ENCODE peak calls at places on chromosomes 12 and 14, in four cellular contexts. L is HepG2, G is K562, W is SK-N-SH. R is an unnamed sample.

GRCh38 chr12:124548854-124549378 is 18.5 kb downstream of the NCOR2 start:
- DNase-seq in L (no peak), G (no peak), W (peak), R (no peak)

GRCh38 chr14:38578278-38578681 is 322.4 kb upstream of the CLEC14A start:
- DNase-seq in L (no peak), G (no peak), W (no peak), R (no peak)

GRCh38 chr12:68279227-68280054 is 26.0 kb upstream of the IL22 start:
- DNase-seq in L (peak), G (no peak), W (peak), R (no peak)

GRCh38 chr12:80936353-80936641 is 1.4 kb downstream of the LIN7A start:
- DNase-seq in L (no peak), G (no peak), W (no peak), R (no peak)

GRCh38 chr14:75323571-75323970 is 44.9 kb downstream of the FOS start:
- DNase-seq in L (no peak), G (no peak), W (no peak), R (no peak)

GRCh38 chr14:92263681-92264080 is 59.3 kb upstream of the SLC24A4 start:
- DNase-seq in L (no peak), G (no peak), W (no peak), R (no peak)

GRCh38 chr14:58193542-58193941 is 6.4 kb upstream of the ACTR10 start:
- DNase-seq in L (no peak), G (no peak), W (no peak), R (no peak)

GRCh38 chr12:56007892-56008471 is 10.9 kb downstream of the SUOX start:
- DNase-seq in L (no peak), G (no peak), W (no peak), R (no peak)

GRCh38 chr14:72332054-72332453 is 399.8 kb downstream of the RGS6 start:
- DNase-seq in L (no peak), G (no peak), W (no peak), R (no peak)

GRCh38 chr12:57836442-57837375 is 9.8 kb downstream of the CTDSP2 start:
- DNase-seq in L (no peak), G (no peak), W (no peak), R (no peak)

GRCh38 chr12:109870648-109871047 is 9.7 kb downstream of the GLTP start:
- DNase-seq in L (no peak), G (no peak), W (no peak), R (no peak)

GRCh38 chr12:188910-189621 is 24.9 kb downstream of the SLC6A12 start:
- DNase-seq in L (no peak), G (peak), W (peak), R (no peak)

GRCh38 chr12:23899434-23899833 is 50.0 kb downstream of the SOX5 start:
- DNase-seq in L (no peak), G (no peak), W (no peak), R (no peak)

GRCh38 chr12:12265571-12266388 is 1.1 kb downstream of the LRP6 start:
- DNase-seq in L (no peak), G (no peak), W (peak), R (no peak)

GRCh38 chr12:57087689-57088441 is 1.0 kb upstream of the NAB2 start:
- DNase-seq in L (peak), G (peak), W (peak), R (peak)

GRCh38 chr12:107610030-107610859 is 75.4 kb upstream of the PWP1 start:
- DNase-seq in L (peak), G (peak), W (peak), R (no peak)

GRCh38 chr12:58529897-58530296 is 390.4 kb downstream of the LRIG3 start:
- DNase-seq in L (no peak), G (no peak), W (no peak), R (no peak)

GRCh38 chr12:4271433-4272013 is 2.0 kb upstream of the CCND2 start:
- DNase-seq in L (no peak), G (peak), W (peak), R (peak)

GRCh38 chr14:40122978-40123648 is 690.9 kb upstream of the FBXO33 start:
- DNase-seq in L (no peak), G (no peak), W (no peak), R (peak)

GRCh38 chr12:24814379-24815086 is 134.4 kb downstream of the BCAT1 start:
- DNase-seq in L (no peak), G (no peak), W (no peak), R (peak)

GRCh38 chr14:91303091-91303923 is 58.8 kb upstream of the GPR68 start:
- DNase-seq in L (peak), G (peak), W (peak), R (no peak)

DNA sequence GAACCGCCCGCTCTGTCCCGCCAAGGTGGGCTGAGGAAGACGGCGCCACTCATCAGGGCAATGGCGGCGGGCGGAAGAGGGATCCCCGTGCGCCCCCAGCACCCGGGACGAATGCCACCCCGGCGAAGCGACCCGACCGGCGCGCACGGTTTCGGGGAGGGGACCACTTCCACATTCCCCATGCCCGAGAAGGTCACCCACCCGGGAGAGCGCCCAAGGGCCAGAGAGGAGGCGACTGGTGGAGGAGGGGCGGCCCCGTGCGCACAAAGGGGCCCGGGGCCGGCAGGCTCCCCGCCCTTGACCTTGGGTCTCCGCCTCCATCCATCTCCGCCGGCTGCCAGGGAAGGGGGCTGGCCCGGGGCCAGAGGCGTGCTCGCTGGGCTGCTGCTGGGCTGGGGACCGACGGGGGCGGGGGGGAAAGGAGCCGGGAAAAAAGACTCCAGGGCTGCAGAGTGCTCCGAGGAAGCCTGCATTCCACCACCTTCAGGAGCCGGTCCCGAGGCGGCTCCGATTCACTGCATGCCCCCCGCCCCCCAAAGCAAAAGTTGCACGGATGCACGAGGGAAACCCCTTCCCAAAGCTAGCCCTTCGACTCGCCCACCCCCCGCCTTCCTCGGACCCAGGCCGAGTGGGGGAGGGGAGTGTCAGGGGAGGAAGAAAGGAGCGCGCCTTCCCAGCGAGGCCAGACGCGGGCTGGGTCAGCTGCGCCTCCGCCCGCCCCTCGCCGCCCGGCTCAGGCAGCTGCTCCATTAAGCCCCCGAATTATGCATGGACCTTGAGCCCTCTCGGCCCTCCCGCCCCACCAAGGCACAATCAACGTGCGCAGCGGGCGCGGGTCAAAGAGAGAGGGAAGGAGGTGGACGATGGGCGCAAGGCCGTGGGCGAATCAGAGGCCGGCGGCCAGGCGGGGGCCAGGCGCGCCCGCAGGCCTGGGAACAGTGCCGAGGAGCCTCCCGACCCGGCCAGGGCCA is 26.2 kb downstream of the BCL11B start:
- DNase-seq in L (no peak), G (no peak), W (no peak), R (no peak)
- TF ChIP-seq NFIC in L (no peak), G (no peak), W (no peak), R (no peak)

GRCh38 chr12:53097564-53098353 is at the start of gene IGFBP6:
- DNase-seq in L (no peak), G (peak), W (peak), R (no peak)
- TF ChIP-seq NFIC in L (no peak), G (peak), W (peak), R (no peak)

GRCh38 chr14:65286443-65286842 is 126.1 kb upstream of the FUT8 start:
- DNase-seq in L (peak), G (no peak), W (peak), R (no peak)

GRCh38 chr14:65291561-65291960 is 121.0 kb upstream of the FUT8 start:
- DNase-seq in L (no peak), G (no peak), W (no peak), R (no peak)

GRCh38 chr14:65287264-65288131 is 125.0 kb upstream of the FUT8 start:
- DNase-seq in L (no peak), G (no peak), W (no peak), R (no peak)

GRCh38 chr14:65296402-65296801 is 116.1 kb upstream of the FUT8 start:
- DNase-seq in L (no peak), G (no peak), W (no peak), R (no peak)

GRCh38 chr14:65290830-65291229 is 121.7 kb upstream of the FUT8 start:
- DNase-seq in L (peak), G (no peak), W (no peak), R (no peak)
- TF ChIP-seq NFIC in L (no peak), G (no peak), W (no peak), R (peak)

DNA sequence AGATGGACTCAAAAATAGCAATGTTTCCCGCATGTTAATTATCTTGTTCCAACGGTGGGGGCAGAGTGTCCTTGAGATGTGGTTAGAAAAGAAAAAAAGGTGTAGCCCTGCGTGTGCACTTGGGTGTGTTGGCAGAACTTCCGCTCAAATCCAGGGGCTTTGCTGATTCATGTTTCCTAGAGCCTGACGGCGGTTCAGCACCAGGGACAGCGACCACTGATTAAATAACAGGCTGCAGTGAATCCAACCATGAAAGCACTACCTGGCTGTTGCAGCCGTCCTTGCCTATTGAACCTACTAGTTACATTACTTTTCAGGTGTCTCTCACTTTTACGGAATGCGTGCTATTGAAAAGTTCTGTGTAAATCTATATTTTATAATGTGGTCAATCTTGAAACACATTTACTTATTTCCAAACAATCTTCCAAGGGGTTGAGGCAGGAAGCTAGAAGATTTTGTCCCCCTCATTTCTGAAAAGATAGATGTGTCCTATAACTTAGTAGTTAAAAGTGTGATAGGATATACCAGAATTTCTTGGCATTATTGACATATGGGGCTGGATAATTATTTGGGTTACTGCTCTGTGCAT is 80.0 kb downstream of the SRRM4 start:
- DNase-seq in L (peak), G (peak), W (no peak), R (no peak)
- TF ChIP-seq NFIC in L (no peak), G (no peak), W (no peak), R (no peak)

DNA sequence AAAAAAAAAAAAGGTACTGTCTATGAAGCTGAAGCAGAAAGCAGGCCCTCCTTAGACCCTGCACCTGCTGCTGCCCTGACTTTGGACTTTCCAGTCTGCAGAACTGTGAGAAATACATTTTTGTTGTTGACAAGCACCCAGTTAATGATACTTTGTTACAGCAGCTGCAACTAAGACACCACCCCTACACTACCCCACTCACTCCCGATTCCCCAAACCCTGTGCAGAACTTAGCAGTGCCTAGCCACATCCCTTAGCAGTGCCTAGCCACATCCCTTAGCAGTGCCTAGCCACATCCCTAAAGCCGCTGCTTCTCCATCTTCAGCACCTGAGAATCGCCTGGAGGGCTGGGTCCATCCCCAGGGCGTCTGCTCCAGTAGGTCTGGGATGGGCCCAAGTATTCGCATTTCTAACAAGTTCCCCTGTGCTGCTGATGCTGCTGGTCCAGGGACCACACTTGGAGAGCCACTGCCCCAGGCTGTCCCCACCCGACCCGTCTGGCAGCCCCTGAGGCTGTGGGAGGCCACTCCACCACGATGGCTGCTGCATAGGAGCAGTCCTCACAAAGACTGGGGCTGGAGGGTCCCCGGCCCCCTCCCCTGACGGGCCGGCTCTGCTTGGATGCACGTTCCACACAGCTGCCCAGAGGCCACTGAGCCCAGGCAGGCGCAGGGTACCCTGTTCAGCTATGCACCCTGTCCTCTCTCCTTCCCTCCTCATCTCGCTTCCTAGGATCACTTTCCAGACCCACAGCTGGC is 10.9 kb upstream of the PPP1R13B start:
- DNase-seq in L (no peak), G (no peak), W (no peak), R (no peak)
- TF ChIP-seq NFIC in L (no peak), G (no peak), W (no peak), R (no peak)

GRCh38 chr14:88168025-88168424 is 155.0 kb downstream of the KCNK10 start:
- DNase-seq in L (no peak), G (no peak), W (no peak), R (no peak)

GRCh38 chr14:88168498-88169165 is 154.4 kb downstream of the KCNK10 start:
- DNase-seq in L (peak), G (peak), W (peak), R (no peak)

GRCh38 chr14:88163731-88164255 is 158.9 kb downstream of the GPR65 start:
- DNase-seq in L (no peak), G (no peak), W (no peak), R (no peak)

GRCh38 chr14:88164906-88165534 is 158.0 kb downstream of the KCNK10 start:
- DNase-seq in L (no peak), G (no peak), W (no peak), R (no peak)

DNA sequence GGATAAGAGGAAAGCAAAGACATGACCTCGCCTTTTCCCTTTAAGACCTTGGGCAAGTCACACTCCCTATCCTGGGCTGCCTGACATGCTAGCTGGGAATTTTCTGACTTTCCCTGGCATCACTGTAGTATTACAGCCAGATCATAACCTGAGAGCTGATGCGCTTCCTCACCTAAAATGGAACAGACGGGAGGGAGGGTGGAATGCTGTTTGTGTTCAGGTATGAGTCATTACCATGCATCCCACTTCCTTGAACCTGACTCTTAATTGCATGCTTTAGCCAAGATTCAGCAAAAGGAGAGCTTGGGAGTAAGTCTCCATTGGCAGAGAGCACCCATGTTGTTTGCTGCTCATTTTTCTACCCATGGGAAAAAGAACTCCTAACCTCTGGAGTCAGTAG is 156.5 kb downstream of the KCNK10 start:
- DNase-seq in L (no peak), G (no peak), W (no peak), R (no peak)
- TF ChIP-seq NFIC in L (no peak), G (no peak), W (no peak), R (no peak)

GRCh38 chr12:76720068-76720467 is 43.8 kb upstream of the ZDHHC17 start:
- DNase-seq in L (no peak), G (no peak), W (no peak), R (no peak)
- TF ChIP-seq NFIC in L (no peak), G (no peak), W (peak), R (no peak)

R was measured in GM12878.